ENCODE peak calls at places on chromosome 18, in four cellular contexts. One of them, this sample, is unnamed. For H3K9me3, the result is how much of the 10 kb centered on the place peaks cover.

GRCh38 chr18:33231474-33232317 is 208.8 kb downstream of the CCDC178 start:
- DNase-seq in hepatocyte: peak
- DNase-seq in A673: peak
- DNase-seq in body of pancreas: peak
- DNase-seq in this sample: peak

GRCh38 chr18:62366992-62367391 is 41.9 kb downstream of the TNFRSF11A start:
- DNase-seq in hepatocyte: no peak
- DNase-seq in A673: no peak
- DNase-seq in body of pancreas: no peak
- DNase-seq in this sample: no peak

GRCh38 chr18:59631583-59632181 is 65.5 kb downstream of the CCBE1 start:
- DNase-seq in hepatocyte: peak
- DNase-seq in A673: peak
- DNase-seq in body of pancreas: no peak
- DNase-seq in this sample: peak

GRCh38 chr18:58307441-58307840 is 263.4 kb downstream of the NEDD4L start:
- DNase-seq in hepatocyte: no peak
- DNase-seq in A673: no peak
- DNase-seq in body of pancreas: no peak
- DNase-seq in this sample: no peak

GRCh38 chr18:28905509-28905908 is 728.6 kb upstream of the CDH2 start:
- DNase-seq in hepatocyte: no peak
- DNase-seq in A673: peak
- DNase-seq in body of pancreas: no peak
- DNase-seq in this sample: no peak

GRCh38 chr18:44761812-44762211 is 81.1 kb downstream of the SETBP1 start:
- DNase-seq in hepatocyte: no peak
- DNase-seq in A673: no peak
- DNase-seq in body of pancreas: peak
- DNase-seq in this sample: no peak

GRCh38 chr18:14999085-14999975 is 251.4 kb downstream of the ANKRD30B start:
- DNase-seq in hepatocyte: no peak
- DNase-seq in A673: no peak
- DNase-seq in body of pancreas: no peak
- DNase-seq in this sample: no peak

GRCh38 chr18:36303203-36303844 is 5.8 kb downstream of the FHOD3 start:
- DNase-seq in hepatocyte: no peak
- DNase-seq in A673: no peak
- DNase-seq in body of pancreas: no peak
- DNase-seq in this sample: no peak

GRCh38 chr18:51943281-51943680 is 396.7 kb upstream of the DCC start:
- DNase-seq in hepatocyte: no peak
- DNase-seq in A673: no peak
- DNase-seq in body of pancreas: no peak
- DNase-seq in this sample: no peak

GRCh38 chr18:31942301-31942998 is 478 bp downstream of the TRAPPC8 start:
- DNase-seq in hepatocyte: peak
- DNase-seq in A673: no peak
- DNase-seq in body of pancreas: peak
- DNase-seq in this sample: peak

GRCh38 chr18:45588284-45588683 is 27.0 kb upstream of the SLC14A2 start:
- DNase-seq in hepatocyte: peak
- DNase-seq in A673: peak
- DNase-seq in body of pancreas: no peak
- DNase-seq in this sample: peak

GRCh38 chr18:56257215-56257614 is 381.2 kb downstream of the TXNL1 start:
- DNase-seq in hepatocyte: peak
- DNase-seq in A673: peak
- DNase-seq in body of pancreas: no peak
- DNase-seq in this sample: no peak

GRCh38 chr18:13530879-13531387 is 195.4 kb downstream of the FAM210A start:
- DNase-seq in hepatocyte: peak
- DNase-seq in A673: peak
- DNase-seq in body of pancreas: peak
- DNase-seq in this sample: peak

GRCh38 chr18:27921904-27922541 is 254.9 kb downstream of the CDH2 start:
- DNase-seq in hepatocyte: peak
- DNase-seq in A673: peak
- DNase-seq in body of pancreas: peak
- DNase-seq in this sample: peak

GRCh38 chr18:75183524-75183923 is 25.4 kb downstream of the PTGR3 start:
- DNase-seq in hepatocyte: no peak
- DNase-seq in A673: no peak
- DNase-seq in body of pancreas: no peak
- DNase-seq in this sample: no peak

GRCh38 chr18:58045265-58046086 is 1.4 kb downstream of the NEDD4L start:
- DNase-seq in hepatocyte: peak
- DNase-seq in A673: peak
- DNase-seq in body of pancreas: peak
- DNase-seq in this sample: no peak

GRCh38 chr18:26549103-26549485 is 741 bp upstream of the KCTD1 start:
- DNase-seq in hepatocyte: peak
- DNase-seq in A673: peak
- DNase-seq in body of pancreas: no peak
- DNase-seq in this sample: peak

GRCh38 chr18:27599202-27599829 is 414.2 kb upstream of the CHST9 start:
- DNase-seq in hepatocyte: peak
- DNase-seq in A673: peak
- DNase-seq in body of pancreas: peak
- DNase-seq in this sample: peak

GRCh38 chr18:36179562-36180334 is 7.5 kb upstream of the MOCOS start:
- DNase-seq in hepatocyte: peak
- DNase-seq in A673: peak
- DNase-seq in body of pancreas: peak
- DNase-seq in this sample: no peak

GRCh38 chr18:7174359-7175107 is 56.4 kb upstream of the LRRC30 start:
- DNase-seq in hepatocyte: peak
- DNase-seq in A673: no peak
- DNase-seq in body of pancreas: peak
- DNase-seq in this sample: peak

GRCh38 chr18:2874765-2875164 is 28.0 kb downstream of the EMILIN2 start:
- DNase-seq in hepatocyte: no peak
- DNase-seq in A673: no peak
- DNase-seq in body of pancreas: no peak
- DNase-seq in this sample: no peak

GRCh38 chr18:2883137-2883671 is 36.4 kb downstream of the EMILIN2 start:
- DNase-seq in hepatocyte: no peak
- DNase-seq in A673: no peak
- DNase-seq in body of pancreas: no peak
- DNase-seq in this sample: no peak

GRCh38 chr18:25144835-25145234 is 207.1 kb downstream of the ZNF521 start:
- DNase-seq in hepatocyte: no peak
- DNase-seq in A673: no peak
- DNase-seq in body of pancreas: no peak
- DNase-seq in this sample: no peak

GRCh38 chr18:42437646-42438045 is 482.6 kb downstream of the PIK3C3 start:
- DNase-seq in hepatocyte: no peak
- DNase-seq in A673: no peak
- DNase-seq in body of pancreas: peak
- DNase-seq in this sample: no peak

GRCh38 chr18:23107718-23108117 is 27.6 kb upstream of the CABLES1 start:
- DNase-seq in hepatocyte: no peak
- DNase-seq in A673: peak
- DNase-seq in body of pancreas: no peak
- DNase-seq in this sample: peak

GRCh38 chr18:79590191-79591039 is 89.2 kb upstream of the CTDP1 start:
- DNase-seq in hepatocyte: no peak
- DNase-seq in A673: no peak
- DNase-seq in body of pancreas: no peak
- DNase-seq in this sample: peak

GRCh38 chr18:23684515-23685197 is 4.6 kb upstream of the LAMA3 start:
- DNase-seq in hepatocyte: no peak
- DNase-seq in A673: no peak
- DNase-seq in body of pancreas: no peak
- DNase-seq in this sample: no peak

GRCh38 chr18:61551586-61551985 is 218.4 kb downstream of the CDH20 start:
- DNase-seq in hepatocyte: peak
- DNase-seq in A673: peak
- DNase-seq in body of pancreas: peak
- DNase-seq in this sample: peak

GRCh38 chr18:49364821-49365220 is 95.6 kb downstream of the DYM start:
- DNase-seq in hepatocyte: no peak
- DNase-seq in A673: no peak
- DNase-seq in body of pancreas: no peak
- DNase-seq in this sample: no peak

GRCh38 chr18:37567061-37567993 is 1.7 kb upstream of the CELF4 start:
- DNase-seq in hepatocyte: no peak
- DNase-seq in A673: no peak
- DNase-seq in body of pancreas: no peak
- DNase-seq in this sample: no peak

GRCh38 chr18:78632111-78632541 is 347.5 kb upstream of the SALL3 start:
- DNase-seq in hepatocyte: no peak
- DNase-seq in A673: no peak
- DNase-seq in body of pancreas: no peak
- DNase-seq in this sample: no peak

GRCh38 chr18:67417864-67418523 is 98.5 kb downstream of the DSEL start:
- DNase-seq in hepatocyte: peak
- DNase-seq in A673: peak
- DNase-seq in body of pancreas: no peak
- DNase-seq in this sample: no peak

GRCh38 chr18:45785015-45785597 is 40.4 kb upstream of the SIGLEC15 start:
- DNase-seq in hepatocyte: no peak
- DNase-seq in A673: no peak
- DNase-seq in body of pancreas: no peak
- DNase-seq in this sample: no peak

GRCh38 chr18:24118750-24119577 is 19.9 kb upstream of the CABYR start:
- DNase-seq in hepatocyte: peak
- DNase-seq in A673: peak
- DNase-seq in body of pancreas: peak
- DNase-seq in this sample: peak

GRCh38 chr18:40249390-40250080 is 1705.5 kb upstream of the PIK3C3 start:
- DNase-seq in hepatocyte: peak
- DNase-seq in A673: no peak
- DNase-seq in body of pancreas: no peak
- DNase-seq in this sample: peak

GRCh38 chr18:31791817-31792579 is 31.3 kb upstream of the SLC25A52 start:
- DNase-seq in hepatocyte: no peak
- DNase-seq in A673: no peak
- DNase-seq in body of pancreas: no peak
- DNase-seq in this sample: no peak

GRCh38 chr18:32271649-32272324 is 81.9 kb downstream of the MEP1B start:
- DNase-seq in hepatocyte: peak
- DNase-seq in A673: peak
- DNase-seq in body of pancreas: peak
- DNase-seq in this sample: peak

GRCh38 chr18:4060427-4061281 is 394.5 kb downstream of the DLGAP1 start:
- DNase-seq in hepatocyte: no peak
- DNase-seq in A673: no peak
- DNase-seq in body of pancreas: no peak
- DNase-seq in this sample: no peak
- H3K9me3 ChIP-seq in hepatocyte: under half
- H3K9me3 ChIP-seq in A673: under half
- H3K9me3 ChIP-seq in body of pancreas: under half
- H3K9me3 ChIP-seq in this sample: under half

GRCh38 chr18:48136051-48136543 is 205.6 kb upstream of the SMAD2 start:
- DNase-seq in hepatocyte: no peak
- DNase-seq in A673: no peak
- DNase-seq in body of pancreas: peak
- DNase-seq in this sample: no peak
- H3K4me3 ChIP-seq in hepatocyte: peak
- H3K4me3 ChIP-seq in A673: peak
- H3K4me3 ChIP-seq in body of pancreas: peak
- H3K4me3 ChIP-seq in this sample: no peak

DNA sequence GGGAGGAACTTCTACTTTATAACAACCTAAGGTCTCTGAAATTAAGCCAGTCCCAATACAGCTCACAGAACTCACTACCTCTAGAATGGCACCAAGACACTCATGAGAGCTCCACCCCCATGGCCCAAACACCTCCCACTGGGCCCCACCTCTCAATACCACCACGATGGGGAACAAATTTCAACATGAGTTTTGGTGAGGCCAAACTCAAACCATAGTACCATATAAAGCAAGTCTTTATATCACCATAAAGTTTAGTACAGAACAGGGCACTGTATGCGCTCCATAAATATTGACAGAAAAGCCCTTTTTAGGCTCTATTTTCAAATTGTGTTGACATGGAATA is 3.3 kb downstream of the AFG3L2 start:
- DNase-seq in hepatocyte: no peak
- DNase-seq in A673: no peak
- DNase-seq in body of pancreas: no peak
- DNase-seq in this sample: no peak
- H3K27ac ChIP-seq in hepatocyte: peak
- H3K27ac ChIP-seq in A673: no peak
- H3K27ac ChIP-seq in body of pancreas: no peak
- H3K27ac ChIP-seq in this sample: no peak

GRCh38 chr18:4870177-4870773 is 326.8 kb downstream of the AKAIN1 start:
- DNase-seq in hepatocyte: peak
- DNase-seq in A673: no peak
- DNase-seq in body of pancreas: no peak
- DNase-seq in this sample: no peak

GRCh38 chr18:4869101-4869500 is 328.0 kb downstream of the AKAIN1 start:
- DNase-seq in hepatocyte: no peak
- DNase-seq in A673: no peak
- DNase-seq in body of pancreas: no peak
- DNase-seq in this sample: no peak

GRCh38 chr18:4871197-4871596 is 325.9 kb downstream of the AKAIN1 start:
- DNase-seq in hepatocyte: no peak
- DNase-seq in A673: no peak
- DNase-seq in body of pancreas: no peak
- DNase-seq in this sample: no peak
- H3K9me3 ChIP-seq in hepatocyte: under half
- H3K9me3 ChIP-seq in A673: under half
- H3K9me3 ChIP-seq in body of pancreas: under half
- H3K9me3 ChIP-seq in this sample: under half

DNA sequence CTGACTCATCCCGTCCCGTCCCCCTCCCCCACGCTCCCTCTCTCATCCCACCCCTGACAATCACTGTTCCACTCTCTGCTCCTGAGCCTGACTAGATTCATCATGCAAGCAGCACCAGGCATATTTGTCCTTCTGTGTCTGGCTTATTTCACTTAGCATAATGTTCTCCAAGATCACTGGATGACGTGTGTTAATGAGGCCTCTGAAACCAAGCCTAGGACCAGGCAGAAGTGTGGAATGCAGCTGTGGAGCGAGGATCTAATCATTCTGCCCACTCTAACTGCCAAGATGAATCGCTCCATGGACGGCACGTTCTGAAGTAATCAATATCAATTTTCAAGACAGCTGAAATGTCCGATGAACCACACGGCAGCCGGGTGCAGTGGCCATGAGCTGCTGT is 122.4 kb upstream of the ZNF236 start:
- DNase-seq in hepatocyte: no peak
- DNase-seq in A673: no peak
- DNase-seq in body of pancreas: no peak
- DNase-seq in this sample: no peak
- H3K4me3 ChIP-seq in hepatocyte: no peak
- H3K4me3 ChIP-seq in A673: no peak
- H3K4me3 ChIP-seq in body of pancreas: no peak
- H3K4me3 ChIP-seq in this sample: no peak

DNA sequence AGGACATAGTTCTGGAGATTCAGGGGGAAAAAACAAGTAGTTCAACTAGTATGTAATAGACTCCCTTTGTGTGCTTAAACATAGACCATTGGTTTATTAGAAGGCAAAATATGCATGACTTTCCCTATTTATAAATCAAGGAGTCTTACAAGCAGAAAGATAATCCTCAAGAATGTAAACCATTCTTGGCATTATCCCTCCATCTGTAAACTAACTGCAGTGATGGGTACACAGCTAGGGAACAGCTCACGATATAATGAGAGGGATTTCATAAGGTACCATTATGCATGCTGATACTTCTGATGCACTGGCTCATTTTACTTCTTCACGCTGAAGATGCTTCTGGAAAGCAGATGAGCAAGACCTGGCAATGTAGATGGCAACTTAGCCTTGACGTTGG is 878 bp downstream of the FBXO15 start:
- DNase-seq in hepatocyte: no peak
- DNase-seq in A673: no peak
- DNase-seq in body of pancreas: no peak
- DNase-seq in this sample: no peak
- H3K27ac ChIP-seq in hepatocyte: no peak
- H3K27ac ChIP-seq in A673: no peak
- H3K27ac ChIP-seq in body of pancreas: no peak
- H3K27ac ChIP-seq in this sample: no peak

This sample was measured in SJCRH30.